ENCODE peak calls at places on chromosomes 6 and 20, in eight cellular contexts. One of them, this sample, is unnamed.

GRCh38 chr20:9235518-9235917 is 166.6 kb downstream of the PLCB4 start:
- DNase-seq in naive thymus-derived CD4-positive, alpha-beta T cell: no peak
- DNase-seq in keratinocyte: no peak
- DNase-seq in H7: no peak
- DNase-seq in heart left ventricle: no peak
- DNase-seq in esophagus muscularis mucosa: no peak
- DNase-seq in right lobe of liver: no peak
- DNase-seq in NT2/D1: no peak
- DNase-seq in this sample: no peak

GRCh38 chr6:130742282-130742681 is 84.9 kb upstream of the SMLR1 start:
- DNase-seq in naive thymus-derived CD4-positive, alpha-beta T cell: no peak
- DNase-seq in keratinocyte: no peak
- DNase-seq in H7: no peak
- DNase-seq in heart left ventricle: no peak
- DNase-seq in esophagus muscularis mucosa: no peak
- DNase-seq in right lobe of liver: no peak
- DNase-seq in NT2/D1: no peak
- DNase-seq in this sample: no peak

GRCh38 chr20:49165611-49166010 is 22.5 kb downstream of the STAU1 start:
- DNase-seq in naive thymus-derived CD4-positive, alpha-beta T cell: no peak
- DNase-seq in keratinocyte: no peak
- DNase-seq in H7: no peak
- DNase-seq in heart left ventricle: no peak
- DNase-seq in esophagus muscularis mucosa: no peak
- DNase-seq in right lobe of liver: no peak
- DNase-seq in NT2/D1: no peak
- DNase-seq in this sample: no peak

GRCh38 chr6:110720066-110720465 is 95.2 kb downstream of the CDK19 start:
- DNase-seq in naive thymus-derived CD4-positive, alpha-beta T cell: no peak
- DNase-seq in keratinocyte: no peak
- DNase-seq in H7: no peak
- DNase-seq in heart left ventricle: no peak
- DNase-seq in esophagus muscularis mucosa: no peak
- DNase-seq in right lobe of liver: no peak
- DNase-seq in NT2/D1: no peak
- DNase-seq in this sample: no peak

GRCh38 chr6:74805841-74806696 is 399.8 kb downstream of the COL12A1 start:
- DNase-seq in naive thymus-derived CD4-positive, alpha-beta T cell: no peak
- DNase-seq in keratinocyte: no peak
- DNase-seq in H7: no peak
- DNase-seq in heart left ventricle: no peak
- DNase-seq in esophagus muscularis mucosa: no peak
- DNase-seq in right lobe of liver: no peak
- DNase-seq in NT2/D1: no peak
- DNase-seq in this sample: no peak

GRCh38 chr6:56815436-56815835 is 139.5 kb upstream of the BEND6 start:
- DNase-seq in naive thymus-derived CD4-positive, alpha-beta T cell: no peak
- DNase-seq in keratinocyte: no peak
- DNase-seq in H7: no peak
- DNase-seq in heart left ventricle: no peak
- DNase-seq in esophagus muscularis mucosa: no peak
- DNase-seq in right lobe of liver: no peak
- DNase-seq in NT2/D1: no peak
- DNase-seq in this sample: no peak

GRCh38 chr6:50720623-50721022 is 7.3 kb downstream of the TFAP2D start:
- DNase-seq in naive thymus-derived CD4-positive, alpha-beta T cell: no peak
- DNase-seq in keratinocyte: no peak
- DNase-seq in H7: peak; percentile 62
- DNase-seq in heart left ventricle: no peak
- DNase-seq in esophagus muscularis mucosa: no peak
- DNase-seq in right lobe of liver: no peak
- DNase-seq in NT2/D1: no peak
- DNase-seq in this sample: no peak

GRCh38 chr6:154962751-154963150 is 32.4 kb upstream of the TIAM2 start:
- DNase-seq in naive thymus-derived CD4-positive, alpha-beta T cell: no peak
- DNase-seq in keratinocyte: no peak
- DNase-seq in H7: peak; percentile 44
- DNase-seq in heart left ventricle: no peak
- DNase-seq in esophagus muscularis mucosa: no peak
- DNase-seq in right lobe of liver: no peak
- DNase-seq in NT2/D1: no peak
- DNase-seq in this sample: no peak

GRCh38 chr20:25269833-25270170 is 21.9 kb downstream of the PYGB start:
- DNase-seq in naive thymus-derived CD4-positive, alpha-beta T cell: no peak
- DNase-seq in keratinocyte: no peak
- DNase-seq in H7: no peak
- DNase-seq in heart left ventricle: peak; percentile 47
- DNase-seq in esophagus muscularis mucosa: no peak
- DNase-seq in right lobe of liver: no peak
- DNase-seq in NT2/D1: no peak
- DNase-seq in this sample: no peak

GRCh38 chr6:26594730-26595632 is 1.8 kb upstream of the ABT1 start:
- DNase-seq in naive thymus-derived CD4-positive, alpha-beta T cell: no peak
- DNase-seq in keratinocyte: peak; percentile 76
- DNase-seq in H7: peak; percentile 46
- DNase-seq in heart left ventricle: no peak
- DNase-seq in esophagus muscularis mucosa: no peak
- DNase-seq in right lobe of liver: no peak
- DNase-seq in NT2/D1: peak; percentile 62
- DNase-seq in this sample: no peak

GRCh38 chr6:32954983-32955802 is 2.3 kb upstream of the HLA-DMA start:
- DNase-seq in naive thymus-derived CD4-positive, alpha-beta T cell: peak; percentile 44
- DNase-seq in keratinocyte: peak; percentile 38
- DNase-seq in H7: peak; percentile 39
- DNase-seq in heart left ventricle: no peak
- DNase-seq in esophagus muscularis mucosa: peak; percentile 83
- DNase-seq in right lobe of liver: no peak
- DNase-seq in NT2/D1: no peak
- DNase-seq in this sample: peak; percentile 27

GRCh38 chr20:1442304-1442703 is 24.3 kb downstream of the NSFL1C start:
- DNase-seq in naive thymus-derived CD4-positive, alpha-beta T cell: no peak
- DNase-seq in keratinocyte: no peak
- DNase-seq in H7: no peak
- DNase-seq in heart left ventricle: no peak
- DNase-seq in esophagus muscularis mucosa: no peak
- DNase-seq in right lobe of liver: no peak
- DNase-seq in NT2/D1: no peak
- DNase-seq in this sample: no peak

GRCh38 chr6:13733178-13733851 is 21.7 kb upstream of the RANBP9 start:
- DNase-seq in naive thymus-derived CD4-positive, alpha-beta T cell: no peak
- DNase-seq in keratinocyte: no peak
- DNase-seq in H7: no peak
- DNase-seq in heart left ventricle: no peak
- DNase-seq in esophagus muscularis mucosa: peak; percentile 95
- DNase-seq in right lobe of liver: peak; percentile 67
- DNase-seq in NT2/D1: no peak
- DNase-seq in this sample: peak; percentile 76

GRCh38 chr6:56324396-56324795 is 77.0 kb upstream of the COL21A1 start:
- DNase-seq in naive thymus-derived CD4-positive, alpha-beta T cell: no peak
- DNase-seq in keratinocyte: no peak
- DNase-seq in H7: no peak
- DNase-seq in heart left ventricle: no peak
- DNase-seq in esophagus muscularis mucosa: no peak
- DNase-seq in right lobe of liver: no peak
- DNase-seq in NT2/D1: no peak
- DNase-seq in this sample: no peak

GRCh38 chr6:21277601-21278043 is 315.9 kb upstream of the SOX4 start:
- DNase-seq in naive thymus-derived CD4-positive, alpha-beta T cell: no peak
- DNase-seq in keratinocyte: peak; percentile 50
- DNase-seq in H7: no peak
- DNase-seq in heart left ventricle: no peak
- DNase-seq in esophagus muscularis mucosa: peak; percentile 72
- DNase-seq in right lobe of liver: no peak
- DNase-seq in NT2/D1: peak; percentile 5
- DNase-seq in this sample: no peak

GRCh38 chr6:118083711-118084110 is 176.6 kb downstream of the SLC35F1 start:
- DNase-seq in naive thymus-derived CD4-positive, alpha-beta T cell: no peak
- DNase-seq in keratinocyte: no peak
- DNase-seq in H7: no peak
- DNase-seq in heart left ventricle: no peak
- DNase-seq in esophagus muscularis mucosa: no peak
- DNase-seq in right lobe of liver: no peak
- DNase-seq in NT2/D1: no peak
- DNase-seq in this sample: no peak

GRCh38 chr20:10781526-10781925 is 107.7 kb upstream of the JAG1 start:
- DNase-seq in naive thymus-derived CD4-positive, alpha-beta T cell: no peak
- DNase-seq in keratinocyte: no peak
- DNase-seq in H7: no peak
- DNase-seq in heart left ventricle: no peak
- DNase-seq in esophagus muscularis mucosa: peak; percentile 72
- DNase-seq in right lobe of liver: no peak
- DNase-seq in NT2/D1: no peak
- DNase-seq in this sample: no peak

GRCh38 chr20:14919473-14920157 is 582.2 kb upstream of the FLRT3 start:
- DNase-seq in naive thymus-derived CD4-positive, alpha-beta T cell: no peak
- DNase-seq in keratinocyte: no peak
- DNase-seq in H7: peak; percentile 78
- DNase-seq in heart left ventricle: no peak
- DNase-seq in esophagus muscularis mucosa: no peak
- DNase-seq in right lobe of liver: no peak
- DNase-seq in NT2/D1: no peak
- DNase-seq in this sample: peak; percentile 61

GRCh38 chr20:39040116-39040515 is 78.0 kb downstream of the DHX35 start:
- DNase-seq in naive thymus-derived CD4-positive, alpha-beta T cell: no peak
- DNase-seq in keratinocyte: no peak
- DNase-seq in H7: no peak
- DNase-seq in heart left ventricle: no peak
- DNase-seq in esophagus muscularis mucosa: no peak
- DNase-seq in right lobe of liver: no peak
- DNase-seq in NT2/D1: no peak
- DNase-seq in this sample: no peak

GRCh38 chr20:36377348-36378326 is 71.5 kb downstream of the DLGAP4 start:
- DNase-seq in naive thymus-derived CD4-positive, alpha-beta T cell: no peak
- DNase-seq in keratinocyte: no peak
- DNase-seq in H7: peak; percentile 77
- DNase-seq in heart left ventricle: no peak
- DNase-seq in esophagus muscularis mucosa: no peak
- DNase-seq in right lobe of liver: no peak
- DNase-seq in NT2/D1: no peak
- DNase-seq in this sample: no peak

GRCh38 chr20:41249371-41249770 is 68.2 kb downstream of the ZHX3 start:
- DNase-seq in naive thymus-derived CD4-positive, alpha-beta T cell: no peak
- DNase-seq in keratinocyte: no peak
- DNase-seq in H7: no peak
- DNase-seq in heart left ventricle: peak; percentile 72
- DNase-seq in esophagus muscularis mucosa: no peak
- DNase-seq in right lobe of liver: no peak
- DNase-seq in NT2/D1: no peak
- DNase-seq in this sample: peak; percentile 65

GRCh38 chr20:59645316-59645715 is 41.0 kb downstream of the PHACTR3 start:
- DNase-seq in naive thymus-derived CD4-positive, alpha-beta T cell: no peak
- DNase-seq in keratinocyte: no peak
- DNase-seq in H7: no peak
- DNase-seq in heart left ventricle: no peak
- DNase-seq in esophagus muscularis mucosa: peak; percentile 77
- DNase-seq in right lobe of liver: no peak
- DNase-seq in NT2/D1: no peak
- DNase-seq in this sample: no peak
- H3K36me3 ChIP-seq in naive thymus-derived CD4-positive, alpha-beta T cell: no peaks in the 10 kb centered on the region
- H3K36me3 ChIP-seq in keratinocyte: no peaks in the 10 kb centered on the region
- H3K36me3 ChIP-seq in H7: no peaks in the 10 kb centered on the region
- H3K36me3 ChIP-seq in heart left ventricle: no peaks in the 10 kb centered on the region
- H3K36me3 ChIP-seq in esophagus muscularis mucosa: no peaks in the 10 kb centered on the region
- H3K36me3 ChIP-seq in right lobe of liver: no peaks in the 10 kb centered on the region
- H3K36me3 ChIP-seq in NT2/D1: no peaks in the 10 kb centered on the region
- H3K36me3 ChIP-seq in this sample: no peaks in the 10 kb centered on the region

GRCh38 chr6:167119680-167120556 is 3.0 kb upstream of the CCR6 start:
- DNase-seq in naive thymus-derived CD4-positive, alpha-beta T cell: peak; percentile 88
- DNase-seq in keratinocyte: no peak
- DNase-seq in H7: no peak
- DNase-seq in heart left ventricle: no peak
- DNase-seq in esophagus muscularis mucosa: no peak
- DNase-seq in right lobe of liver: no peak
- DNase-seq in NT2/D1: no peak
- DNase-seq in this sample: no peak

GRCh38 chr6:167122827-167123657 is at the start of gene CCR6:
- DNase-seq in naive thymus-derived CD4-positive, alpha-beta T cell: no peak
- DNase-seq in keratinocyte: no peak
- DNase-seq in H7: no peak
- DNase-seq in heart left ventricle: no peak
- DNase-seq in esophagus muscularis mucosa: no peak
- DNase-seq in right lobe of liver: no peak
- DNase-seq in NT2/D1: no peak
- DNase-seq in this sample: no peak

GRCh38 chr6:167121471-167121870 is 1.4 kb upstream of the CCR6 start:
- DNase-seq in naive thymus-derived CD4-positive, alpha-beta T cell: no peak
- DNase-seq in keratinocyte: no peak
- DNase-seq in H7: no peak
- DNase-seq in heart left ventricle: no peak
- DNase-seq in esophagus muscularis mucosa: no peak
- DNase-seq in right lobe of liver: no peak
- DNase-seq in NT2/D1: no peak
- DNase-seq in this sample: no peak

GRCh38 chr6:167120557-167121030 is 2.3 kb upstream of the CCR6 start:
- DNase-seq in naive thymus-derived CD4-positive, alpha-beta T cell: no peak
- DNase-seq in keratinocyte: no peak
- DNase-seq in H7: no peak
- DNase-seq in heart left ventricle: no peak
- DNase-seq in esophagus muscularis mucosa: no peak
- DNase-seq in right lobe of liver: no peak
- DNase-seq in NT2/D1: no peak
- DNase-seq in this sample: no peak

GRCh38 chr6:167122041-167122826 is 662 bp upstream of the CCR6 start:
- DNase-seq in naive thymus-derived CD4-positive, alpha-beta T cell: no peak
- DNase-seq in keratinocyte: no peak
- DNase-seq in H7: no peak
- DNase-seq in heart left ventricle: no peak
- DNase-seq in esophagus muscularis mucosa: no peak
- DNase-seq in right lobe of liver: no peak
- DNase-seq in NT2/D1: no peak
- DNase-seq in this sample: no peak
- H3K36me3 ChIP-seq in naive thymus-derived CD4-positive, alpha-beta T cell: no peaks in the 10 kb centered on the region
- H3K36me3 ChIP-seq in keratinocyte: no peaks in the 10 kb centered on the region
- H3K36me3 ChIP-seq in H7: no peaks in the 10 kb centered on the region
- H3K36me3 ChIP-seq in heart left ventricle: no peaks in the 10 kb centered on the region
- H3K36me3 ChIP-seq in esophagus muscularis mucosa: no peaks in the 10 kb centered on the region
- H3K36me3 ChIP-seq in right lobe of liver: no peaks in the 10 kb centered on the region
- H3K36me3 ChIP-seq in NT2/D1: no peaks in the 10 kb centered on the region
- H3K36me3 ChIP-seq in this sample: no peaks in the 10 kb centered on the region

GRCh38 chr6:35969676-35970075 is 48.8 kb upstream of the SRPK1 start:
- DNase-seq in naive thymus-derived CD4-positive, alpha-beta T cell: no peak
- DNase-seq in keratinocyte: no peak
- DNase-seq in H7: no peak
- DNase-seq in heart left ventricle: no peak
- DNase-seq in esophagus muscularis mucosa: no peak
- DNase-seq in right lobe of liver: no peak
- DNase-seq in NT2/D1: no peak
- DNase-seq in this sample: no peak
- H3K36me3 ChIP-seq in naive thymus-derived CD4-positive, alpha-beta T cell: no peaks in the 10 kb centered on the region
- H3K36me3 ChIP-seq in keratinocyte: no peaks in the 10 kb centered on the region
- H3K36me3 ChIP-seq in H7: no peaks in the 10 kb centered on the region
- H3K36me3 ChIP-seq in heart left ventricle: no peaks in the 10 kb centered on the region
- H3K36me3 ChIP-seq in esophagus muscularis mucosa: no peaks in the 10 kb centered on the region
- H3K36me3 ChIP-seq in right lobe of liver: no peaks in the 10 kb centered on the region
- H3K36me3 ChIP-seq in NT2/D1: no peaks in the 10 kb centered on the region
- H3K36me3 ChIP-seq in this sample: no peaks in the 10 kb centered on the region

DNA sequence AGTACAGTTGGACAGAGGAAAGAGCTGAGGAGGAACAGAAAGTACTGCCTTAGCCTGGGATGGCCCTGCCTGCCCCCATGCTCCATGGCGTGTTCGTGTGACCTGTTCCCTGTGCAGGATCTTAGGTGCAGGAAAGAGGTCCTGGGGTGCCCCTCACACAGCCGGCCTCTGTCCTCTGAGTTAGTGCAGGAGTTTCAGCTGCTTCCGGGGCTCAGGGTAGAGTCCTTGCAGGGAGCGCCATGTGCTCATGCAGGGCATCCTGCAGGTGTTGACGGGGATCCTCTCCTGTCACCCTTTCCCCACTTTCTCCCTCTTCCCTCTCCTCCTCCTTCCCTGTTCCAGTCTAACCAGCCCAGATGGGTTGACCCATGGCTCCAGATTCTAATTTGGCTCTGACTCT is 173.3 kb downstream of the DTNBP1 start:
- DNase-seq in naive thymus-derived CD4-positive, alpha-beta T cell: no peak
- DNase-seq in keratinocyte: no peak
- DNase-seq in H7: peak; percentile 25
- DNase-seq in heart left ventricle: no peak
- DNase-seq in esophagus muscularis mucosa: no peak
- DNase-seq in right lobe of liver: no peak
- DNase-seq in NT2/D1: no peak
- DNase-seq in this sample: no peak
- H3K36me3 ChIP-seq in naive thymus-derived CD4-positive, alpha-beta T cell: peaks cover 27% of the 10 kb centered on the region
- H3K36me3 ChIP-seq in keratinocyte: peaks cover 24% of the 10 kb centered on the region
- H3K36me3 ChIP-seq in H7: peaks cover 29% of the 10 kb centered on the region
- H3K36me3 ChIP-seq in heart left ventricle: peaks cover 21% of the 10 kb centered on the region
- H3K36me3 ChIP-seq in esophagus muscularis mucosa: peaks cover 14% of the 10 kb centered on the region
- H3K36me3 ChIP-seq in right lobe of liver: no peaks in the 10 kb centered on the region
- H3K36me3 ChIP-seq in NT2/D1: peaks cover 34% of the 10 kb centered on the region
- H3K36me3 ChIP-seq in this sample: peaks cover 10% of the 10 kb centered on the region

This sample was measured in thyroid gland.